ENCODE peak calls at places on chromosomes 2 and 18, in ten cellular contexts. G is glutamatergic neuron; W is SW 1271; E is stimulated activated CD4-positive, alpha-beta T cell treated with anti-CD3 and anti-CD28 coated beads, Interleukin-2, amount 100 ng/mL, for 48 hours; C is uterus; U is hypothalamus; A is activated effector memory CD4-positive, alpha-beta T cell treated with Interleukin-2 at 50 U/mL for 16 hours; L is amniotic epithelial cell; F is GM23338; R is A549. V is an unnamed sample.

GRCh38 chr2:113963965-113964364 is 74.1 kb downstream of the ACTR3 start:
- DNase-seq in E (no peak), W (no peak), L (no peak), F (no peak), C (no peak), A (no peak), G (no peak), U (no peak), R (no peak), V (no peak)

GRCh38 chr2:23456881-23457760 is 72.1 kb downstream of the KLHL29 start:
- DNase-seq in E (no peak), G (no peak), F (no peak), C (no peak), W (no peak), A (no peak), R (no peak), L (no peak), U (no peak), V (no peak)

GRCh38 chr2:204972606-204973336 is 427.5 kb downstream of the PARD3B start:
- DNase-seq in U (peak), E (no peak), A (no peak), R (no peak), W (no peak), G (no peak), C (no peak), L (no peak), F (no peak), V (no peak)

GRCh38 chr2:64652231-64653173 is 1.2 kb downstream of the SERTAD2 start:
- DNase-seq in A (no peak), W (no peak), G (no peak), E (no peak), U (peak), F (peak), L (peak), C (peak), R (peak), V (no peak)

GRCh38 chr2:108305901-108306300 is 17.2 kb downstream of the SULT1C2 start:
- DNase-seq in W (no peak), C (no peak), E (no peak), A (no peak), R (no peak), U (no peak), F (no peak), L (no peak), G (no peak), V (no peak)

GRCh38 chr2:157785866-157786662 is 90.1 kb downstream of the ACVR1 start:
- DNase-seq in E (no peak), A (no peak), F (no peak), U (no peak), G (no peak), L (peak), W (no peak), R (no peak), C (no peak), V (no peak)

GRCh38 chr2:200455958-200456421 is 53.9 kb downstream of the KCTD18 start:
- DNase-seq in F (no peak), U (peak), G (no peak), L (peak), R (no peak), W (no peak), A (no peak), E (no peak), C (no peak), V (peak)

GRCh38 chr18:24078391-24078790 is 60.5 kb upstream of the CABYR start:
- DNase-seq in G (no peak), C (no peak), L (no peak), E (no peak), A (no peak), R (no peak), U (no peak), F (no peak), W (no peak), V (no peak)

GRCh38 chr2:69779258-69779989 is 37.5 kb downstream of the ANXA4 start:
- DNase-seq in G (no peak), E (no peak), C (no peak), F (no peak), A (no peak), L (peak), U (no peak), R (peak), W (no peak), V (no peak)

GRCh38 chr2:62197017-62197586 is 1.2 kb downstream of the B3GNT2 start:
- DNase-seq in C (peak), R (no peak), A (peak), U (no peak), W (no peak), G (peak), F (no peak), L (no peak), E (peak), V (no peak)

GRCh38 chr2:8656160-8656641 is 25.7 kb upstream of the ID2 start:
- DNase-seq in L (no peak), F (no peak), E (no peak), R (peak), A (no peak), C (no peak), W (no peak), U (no peak), G (no peak), V (no peak)

GRCh38 chr18:4101009-4101408 is 354.1 kb downstream of the DLGAP1 start:
- DNase-seq in C (no peak), E (no peak), G (no peak), W (no peak), F (no peak), R (no peak), A (no peak), U (no peak), L (no peak), V (no peak)

GRCh38 chr2:2706306-2706705 is 375.2 kb upstream of the MYT1L start:
- DNase-seq in A (no peak), E (no peak), U (no peak), F (no peak), G (no peak), C (no peak), W (no peak), L (no peak), R (no peak), V (no peak)

GRCh38 chr2:122960727-122961641 is 1064.1 kb upstream of the CNTNAP5 start:
- DNase-seq in R (peak), G (no peak), C (no peak), U (no peak), A (no peak), F (no peak), L (no peak), W (peak), E (no peak), V (no peak)

GRCh38 chr2:24919977-24920812 is at the start of gene ADCY3:
- DNase-seq in W (no peak), U (peak), E (peak), C (peak), R (peak), F (peak), L (peak), A (peak), G (peak), V (no peak)

GRCh38 chr2:8671802-8672201 is 10.1 kb upstream of the ID2 start:
- DNase-seq in U (no peak), A (no peak), F (no peak), L (no peak), G (no peak), W (no peak), E (no peak), C (no peak), R (no peak), V (no peak)

GRCh38 chr2:240423788-240424191 is 11.7 kb upstream of the GPC1 start:
- DNase-seq in U (no peak), F (no peak), G (no peak), L (no peak), W (no peak), C (no peak), E (no peak), A (no peak), R (no peak), V (no peak)

GRCh38 chr2:45123521-45124191 is 114.4 kb upstream of the SIX2 start:
- DNase-seq in W (no peak), L (no peak), U (no peak), G (no peak), C (no peak), F (no peak), R (no peak), A (no peak), E (no peak), V (no peak)

GRCh38 chr18:30971338-30971956 is 71.1 kb downstream of the DSC3 start:
- DNase-seq in L (peak), U (no peak), A (no peak), E (no peak), C (no peak), R (peak), G (no peak), F (peak), W (no peak), V (no peak)

GRCh38 chr18:31684279-31685096 is at the start of gene B4GALT6:
- DNase-seq in C (no peak), A (no peak), G (peak), L (peak), F (peak), R (peak), U (no peak), E (peak), W (peak), V (no peak)

GRCh38 chr2:70570041-70570661 is 16.5 kb upstream of the TGFA start:
- DNase-seq in U (no peak), G (no peak), R (peak), C (no peak), F (peak), L (no peak), E (no peak), A (no peak), W (no peak), V (no peak)

GRCh38 chr2:74766780-74767179 is 67.1 kb upstream of the HK2 start:
- DNase-seq in L (no peak), A (no peak), G (no peak), U (no peak), F (no peak), E (no peak), W (no peak), C (no peak), R (no peak), V (no peak)

GRCh38 chr2:226247289-226248275 is 552.0 kb downstream of the IRS1 start:
- DNase-seq in W (no peak), R (peak), C (no peak), L (peak), A (no peak), F (no peak), E (no peak), U (no peak), G (no peak), V (no peak)

GRCh38 chr2:67289921-67290371 is 107.2 kb upstream of the ETAA1 start:
- DNase-seq in W (no peak), U (no peak), G (no peak), R (peak), E (no peak), A (no peak), L (peak), F (no peak), C (no peak), V (no peak)

GRCh38 chr2:37827911-37828411 is 97.1 kb upstream of the RMDN2 start:
- DNase-seq in W (no peak), L (peak), U (no peak), C (no peak), F (no peak), A (no peak), G (no peak), R (no peak), E (no peak), V (no peak)

GRCh38 chr2:241063587-241063986 is 38.5 kb downstream of the MTERF4 start:
- DNase-seq in L (no peak), R (no peak), A (no peak), G (no peak), U (no peak), E (no peak), W (no peak), C (no peak), F (peak), V (no peak)

GRCh38 chr2:5544205-5544786 is 147.9 kb upstream of the SOX11 start:
- DNase-seq in R (no peak), W (no peak), A (no peak), L (no peak), G (no peak), C (no peak), U (no peak), F (peak), E (no peak), V (no peak)

GRCh38 chr18:26190506-26190905 is 35.7 kb upstream of the TAF4B start:
- DNase-seq in C (no peak), W (no peak), U (no peak), A (peak), E (peak), L (no peak), G (no peak), R (no peak), F (no peak), V (no peak)

GRCh38 chr2:242088471-242089212 is 219.1 kb downstream of the RTP5 start:
- DNase-seq in R (peak), C (peak), W (peak), A (peak), L (peak), E (peak), F (peak), G (peak), U (peak), V (no peak)

GRCh38 chr2:164014791-164015190 is 279.0 kb upstream of the FIGN start:
- DNase-seq in F (no peak), L (no peak), E (no peak), W (no peak), U (no peak), G (no peak), C (no peak), A (no peak), R (no peak), V (no peak)

V was measured in glomerular endothelial cell.